ENCODE peak calls at places on chromosome 22, in five cellular contexts. H is C1 segment of cervical spinal cord, V is fibroblast of villous mesenchyme, U is DMS53, R is SJSA1. M is an unnamed sample.

GRCh38 chr22:49406879-49407587 is 420.6 kb downstream of the BRD1 start:
- DNase-seq in R (no peak), H (no peak), V (no peak), U (no peak), M (no peak)

GRCh38 chr22:50059185-50059880 is 1.2 kb upstream of the TTLL8 start:
- DNase-seq in U (no peak), R (no peak), V (peak), H (no peak), M (no peak)

GRCh38 chr22:47123006-47123826 is 360.8 kb downstream of the TBC1D22A start:
- DNase-seq in R (no peak), V (no peak), U (no peak), H (no peak), M (peak)

GRCh38 chr22:47572443-47572842 is 810.0 kb downstream of the TBC1D22A start:
- DNase-seq in H (no peak), V (no peak), R (no peak), U (no peak), M (no peak)

GRCh38 chr22:49462795-49463194 is 364.9 kb downstream of the BRD1 start:
- DNase-seq in V (no peak), R (no peak), H (no peak), U (no peak), M (no peak)

GRCh38 chr22:38104084-38104483 is 6.4 kb downstream of the BAIAP2L2 start:
- DNase-seq in V (peak), H (no peak), U (peak), R (no peak), M (no peak)

GRCh38 chr22:44340271-44341239 is 27.8 kb upstream of the SHISAL1 start:
- DNase-seq in H (no peak), R (no peak), V (no peak), U (peak), M (no peak)

GRCh38 chr22:30241576-30242371 is 4.8 kb downstream of the LIF start:
- DNase-seq in H (no peak), U (no peak), R (no peak), V (no peak), M (no peak)

GRCh38 chr22:29377979-29378378 is 10.4 kb downstream of the AP1B1 start:
- DNase-seq in U (no peak), R (no peak), V (no peak), H (no peak), M (no peak)

GRCh38 chr22:29670615-29671014 is 49.2 kb upstream of the CABP7 start:
- DNase-seq in V (no peak), R (no peak), H (no peak), U (no peak), M (no peak)

GRCh38 chr22:37632174-37633081 is 7.0 kb upstream of the SH3BP1 start:
- DNase-seq in R (no peak), U (no peak), V (no peak), H (no peak), M (no peak)

GRCh38 chr22:35622132-35622913 is 5.2 kb upstream of the MB start:
- DNase-seq in V (no peak), R (no peak), H (peak), U (peak), M (no peak)

GRCh38 chr22:42062506-42063190 is 8.0 kb downstream of the NAGA start:
- DNase-seq in U (no peak), H (no peak), R (no peak), V (no peak), M (no peak)

GRCh38 chr22:19619144-19620009 is 94.9 kb upstream of the SEPTIN5 start:
- DNase-seq in U (peak), H (no peak), R (no peak), V (no peak), M (no peak)

GRCh38 chr22:17842386-17842785 is 68.1 kb upstream of the BID start:
- DNase-seq in V (peak), U (no peak), H (no peak), R (no peak), M (no peak)

GRCh38 chr22:36398602-36399472 is 11.1 kb upstream of the MYH9 start:
- DNase-seq in H (no peak), R (peak), U (peak), V (peak), M (no peak)

GRCh38 chr22:21917206-21917958 is 35.3 kb downstream of the PPM1F start:
- DNase-seq in V (peak), U (no peak), H (peak), R (no peak), M (no peak)

GRCh38 chr22:24772493-24773220 is 1.9 kb downstream of the PIWIL3 start:
- DNase-seq in H (no peak), V (peak), U (peak), R (peak), M (no peak)

GRCh38 chr22:38953577-38954413 is 3.6 kb upstream of the APOBEC3A start:
- DNase-seq in H (no peak), R (no peak), V (no peak), U (no peak), M (no peak)

GRCh38 chr22:46044718-46045458 is 67.9 kb upstream of the WNT7B start:
- DNase-seq in H (no peak), U (peak), R (peak), V (peak), M (peak)

GRCh38 chr22:28907311-28908008 is 24.1 kb downstream of the ZNRF3 start:
- DNase-seq in R (no peak), U (no peak), V (no peak), H (no peak), M (no peak)

M was measured in upper lobe of right lung.